ENCODE peak calls at places on chromosomes 4 and X, in six cellular contexts. B, C, J, I, T and R are unnamed samples.

GRCh38 chrX:38868941-38869378 is 67.7 kb downstream of the MID1IP1 start:
- DNase-seq in I (no peak), J (peak; percentile 40), T (no peak), B (no peak), C (peak; percentile 75), R (no peak)

GRCh38 chr4:1245481-1246051 is 3.4 kb downstream of the CTBP1 start:
- DNase-seq in C (no peak), B (peak; percentile 80), I (no peak), J (no peak), T (no peak), R (peak; percentile 34)

GRCh38 chrX:23317799-23318724 is 16.6 kb upstream of the PTCHD1 start:
- DNase-seq in B (peak; percentile 63), I (peak; percentile 12), T (no peak), C (no peak), J (no peak), R (peak; percentile 88)

GRCh38 chrX:21153503-21153902 is 220.7 kb upstream of the CNKSR2 start:
- DNase-seq in T (peak; percentile 52), C (peak; percentile 4), I (peak; percentile 2), J (peak; percentile 37), B (no peak), R (no peak)

GRCh38 chrX:105821471-105822081 is 763 bp upstream of the NRK start:
- DNase-seq in T (no peak), I (peak; percentile 26), B (no peak), C (peak; percentile 45), J (peak; percentile 52), R (peak; percentile 79)

GRCh38 chrX:21960569-21960968 is 20.1 kb downstream of the SMS start:
- DNase-seq in B (no peak), I (no peak), C (no peak), J (no peak), T (no peak), R (no peak)

GRCh38 chrX:96407043-96407442 is 277.6 kb upstream of the DIAPH2 start:
- DNase-seq in T (no peak), B (no peak), C (peak; percentile 59), I (peak; percentile 49), J (peak; percentile 11), R (peak; percentile 38)

GRCh38 chr4:80367737-80368136 is 32.2 kb downstream of the CFAP299 start:
- DNase-seq in J (peak; percentile 8), C (peak; percentile 65), I (no peak), T (no peak), B (no peak), R (no peak)

GRCh38 chr4:101074326-101074725 is 273.0 kb downstream of the PPP3CA start:
- DNase-seq in B (no peak), T (no peak), C (no peak), J (peak; percentile 42), I (no peak), R (no peak)

GRCh38 chr4:38313175-38313574 is 350.8 kb upstream of the KLF3 start:
- DNase-seq in I (no peak), B (no peak), J (no peak), C (no peak), T (no peak), R (no peak)

GRCh38 chr4:152665691-152666410 is 13.9 kb downstream of the TMEM154 start:
- DNase-seq in C (no peak), B (no peak), J (no peak), T (no peak), I (no peak), R (peak; percentile 51)

GRCh38 chr4:184795214-184795844 is 30.4 kb downstream of the ACSL1 start:
- DNase-seq in J (no peak), C (no peak), T (no peak), B (no peak), I (no peak), R (no peak)

GRCh38 chr4:26509681-26510333 is 19.5 kb upstream of the CCKAR start:
- DNase-seq in C (no peak), B (no peak), T (no peak), I (no peak), J (peak; percentile 32), R (no peak)

GRCh38 chrX:114905251-114905650 is 112.2 kb downstream of the IL13RA2 start:
- DNase-seq in J (no peak), T (no peak), B (no peak), I (no peak), C (no peak), R (no peak)

GRCh38 chr4:87108142-87108546 is 112.3 kb downstream of the KLHL8 start:
- DNase-seq in T (peak; percentile 41), B (no peak), I (peak; percentile 69), J (peak; percentile 82), C (peak; percentile 85), R (no peak)

GRCh38 chr4:10092481-10093272 is 23.9 kb downstream of the WDR1 start:
- DNase-seq in I (no peak), B (no peak), T (no peak), C (no peak), J (no peak), R (no peak)

GRCh38 chr4:10094841-10095240 is 21.8 kb downstream of the WDR1 start:
- DNase-seq in T (no peak), I (no peak), B (no peak), J (no peak), C (no peak), R (no peak)

GRCh38 chr4:10093801-10094552 is 22.6 kb downstream of the WDR1 start:
- DNase-seq in J (peak; percentile 97), I (peak; percentile 75), B (no peak), C (peak; percentile 89), T (no peak), R (no peak)

GRCh38 chr4:10091531-10092181 is 24.9 kb downstream of the WDR1 start:
- DNase-seq in I (no peak), J (no peak), B (no peak), C (no peak), T (no peak), R (no peak)

GRCh38 chr4:10093273-10093621 is 23.4 kb downstream of the WDR1 start:
- DNase-seq in I (no peak), C (no peak), J (no peak), B (no peak), T (no peak), R (no peak)
- H3K4me1 ChIP-seq in I (peaks cover 52% of the 10 kb centered on the region), C (peaks cover 51% of the 10 kb centered on the region), J (peaks cover 64% of the 10 kb centered on the region), B (peaks cover 5% of the 10 kb centered on the region), T (peaks cover 80% of the 10 kb centered on the region), R (no peaks in the 10 kb centered on the region)

GRCh38 chr4:147779449-147779848 is 47.6 kb downstream of the ARHGAP10 start:
- DNase-seq in B (no peak), J (no peak), I (no peak), T (no peak), C (no peak), R (no peak)

GRCh38 chr4:147776600-147777175 is 44.8 kb downstream of the ARHGAP10 start:
- DNase-seq in J (no peak), I (no peak), C (no peak), B (no peak), T (no peak), R (no peak)

GRCh38 chr4:147780137-147780777 is 48.4 kb downstream of the ARHGAP10 start:
- DNase-seq in I (no peak), J (no peak), C (no peak), T (no peak), B (no peak), R (no peak)

GRCh38 chr4:147778942-147779341 is 47.1 kb downstream of the ARHGAP10 start:
- DNase-seq in T (no peak), C (no peak), J (no peak), B (no peak), I (no peak), R (no peak)

DNA sequence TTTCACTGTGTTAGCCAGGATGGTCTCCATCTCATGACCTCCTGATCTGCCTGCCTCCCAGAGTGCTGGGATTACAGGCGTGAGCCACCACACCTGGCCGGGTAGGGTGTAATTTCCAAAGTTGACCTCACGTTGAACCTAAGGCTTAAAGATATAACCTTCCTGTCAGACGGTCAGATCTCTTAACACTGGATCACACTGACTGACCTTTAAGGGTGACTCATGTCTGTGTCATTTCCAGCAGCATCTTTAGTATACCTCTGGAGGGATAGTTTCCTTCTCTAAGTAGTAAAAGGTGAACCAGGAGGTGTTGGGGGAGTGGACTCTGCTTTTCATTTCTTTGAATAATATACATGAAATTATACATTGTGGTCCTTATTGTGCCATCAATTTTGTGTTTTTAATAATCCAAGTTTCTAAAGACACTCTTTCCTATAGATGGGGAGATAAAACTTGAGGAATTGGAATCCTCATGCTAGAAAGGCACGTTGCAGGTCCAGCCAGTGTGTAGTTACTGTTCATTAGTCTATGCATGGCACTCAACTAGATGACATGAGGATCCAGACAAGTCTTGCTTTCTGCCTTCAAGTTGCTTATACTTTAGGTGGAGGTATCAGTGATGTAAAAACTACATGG is 45.7 kb downstream of the ARHGAP10 start:
- DNase-seq in I (no peak), B (no peak), J (no peak), C (peak; percentile 34), T (no peak), R (no peak)
- H3K4me1 ChIP-seq in I (peaks cover 7% of the 10 kb centered on the region), B (peaks cover 12% of the 10 kb centered on the region), J (peaks cover 28% of the 10 kb centered on the region), C (peaks cover 25% of the 10 kb centered on the region), T (peaks cover 76% of the 10 kb centered on the region), R (peaks cover 6% of the 10 kb centered on the region)

GRCh38 chr4:128385199-128385598 is 97.6 kb upstream of the PGRMC2 start:
- DNase-seq in T (no peak), C (no peak), I (no peak), B (no peak), J (peak; percentile 4), R (no peak)
- H3K4me1 ChIP-seq in T (peaks cover 16% of the 10 kb centered on the region), C (peaks cover 34% of the 10 kb centered on the region), I (peaks cover 42% of the 10 kb centered on the region), B (peaks cover 22% of the 10 kb centered on the region), J (peaks cover 43% of the 10 kb centered on the region), R (peaks cover 22% of the 10 kb centered on the region)

GRCh38 chr4:163042306-163042705 is 124.4 kb downstream of the NAF1 start:
- DNase-seq in C (no peak), I (no peak), B (no peak), T (no peak), J (no peak), R (no peak)
- H3K4me1 ChIP-seq in C (no peaks in the 10 kb centered on the region), I (no peaks in the 10 kb centered on the region), B (no peaks in the 10 kb centered on the region), T (no peaks in the 10 kb centered on the region), J (no peaks in the 10 kb centered on the region), R (no peaks in the 10 kb centered on the region)